ENCODE peak calls at places on chromosomes 2 and 18, in six cellular contexts. One of them, this sample, is unnamed.

GRCh38 chr18:34600118-34600517 is 110.0 kb upstream of the DTNA start:
- DNase-seq in lower leg skin: no peak
- DNase-seq in tibial artery: no peak
- DNase-seq in foreskin fibroblast: peak
- DNase-seq in prostate gland: no peak
- DNase-seq in GM12865: no peak
- DNase-seq in this sample: no peak

GRCh38 chr2:183490930-183491329 is 366.7 kb downstream of the NUP35 start:
- DNase-seq in lower leg skin: no peak
- DNase-seq in tibial artery: no peak
- DNase-seq in foreskin fibroblast: no peak
- DNase-seq in prostate gland: no peak
- DNase-seq in GM12865: no peak
- DNase-seq in this sample: no peak

GRCh38 chr2:84851876-84852275 is 29.0 kb downstream of the TRABD2A start:
- DNase-seq in lower leg skin: no peak
- DNase-seq in tibial artery: no peak
- DNase-seq in foreskin fibroblast: no peak
- DNase-seq in prostate gland: no peak
- DNase-seq in GM12865: no peak
- DNase-seq in this sample: no peak

GRCh38 chr2:181077128-181077709 is 96.8 kb downstream of the UBE2E3 start:
- DNase-seq in lower leg skin: no peak
- DNase-seq in tibial artery: no peak
- DNase-seq in foreskin fibroblast: peak
- DNase-seq in prostate gland: no peak
- DNase-seq in GM12865: peak
- DNase-seq in this sample: peak

GRCh38 chr2:239677455-239678185 is 276.8 kb upstream of the HDAC4 start:
- DNase-seq in lower leg skin: no peak
- DNase-seq in tibial artery: no peak
- DNase-seq in foreskin fibroblast: no peak
- DNase-seq in prostate gland: no peak
- DNase-seq in GM12865: no peak
- DNase-seq in this sample: no peak

GRCh38 chr2:205732314-205732713 is 50.0 kb downstream of the NRP2 start:
- DNase-seq in lower leg skin: no peak
- DNase-seq in tibial artery: no peak
- DNase-seq in foreskin fibroblast: no peak
- DNase-seq in prostate gland: no peak
- DNase-seq in GM12865: no peak
- DNase-seq in this sample: no peak

GRCh38 chr18:25453556-25454269 is 101.7 kb upstream of the ZNF521 start:
- DNase-seq in lower leg skin: peak
- DNase-seq in tibial artery: no peak
- DNase-seq in foreskin fibroblast: peak
- DNase-seq in prostate gland: no peak
- DNase-seq in GM12865: no peak
- DNase-seq in this sample: no peak

GRCh38 chr18:59547691-59548182 is 149.5 kb downstream of the CCBE1 start:
- DNase-seq in lower leg skin: no peak
- DNase-seq in tibial artery: no peak
- DNase-seq in foreskin fibroblast: peak
- DNase-seq in prostate gland: peak
- DNase-seq in GM12865: peak
- DNase-seq in this sample: no peak

GRCh38 chr2:225091336-225091735 is 49.1 kb upstream of the DOCK10 start:
- DNase-seq in lower leg skin: no peak
- DNase-seq in tibial artery: no peak
- DNase-seq in foreskin fibroblast: peak
- DNase-seq in prostate gland: no peak
- DNase-seq in GM12865: no peak
- DNase-seq in this sample: no peak

GRCh38 chr2:130372055-130372832 is 16.4 kb downstream of the PTPN18 start:
- DNase-seq in lower leg skin: peak
- DNase-seq in tibial artery: peak
- DNase-seq in foreskin fibroblast: peak
- DNase-seq in prostate gland: peak
- DNase-seq in GM12865: peak
- DNase-seq in this sample: peak

GRCh38 chr18:47594621-47595086 is 335.8 kb downstream of the SMAD2 start:
- DNase-seq in lower leg skin: no peak
- DNase-seq in tibial artery: no peak
- DNase-seq in foreskin fibroblast: no peak
- DNase-seq in prostate gland: no peak
- DNase-seq in GM12865: no peak
- DNase-seq in this sample: no peak

GRCh38 chr2:204863351-204863750 is 318.1 kb downstream of the PARD3B start:
- DNase-seq in lower leg skin: no peak
- DNase-seq in tibial artery: no peak
- DNase-seq in foreskin fibroblast: no peak
- DNase-seq in prostate gland: no peak
- DNase-seq in GM12865: no peak
- DNase-seq in this sample: no peak

GRCh38 chr18:30545393-30545792 is 497.1 kb downstream of the DSC3 start:
- DNase-seq in lower leg skin: no peak
- DNase-seq in tibial artery: no peak
- DNase-seq in foreskin fibroblast: no peak
- DNase-seq in prostate gland: no peak
- DNase-seq in GM12865: no peak
- DNase-seq in this sample: no peak

GRCh38 chr2:157444643-157445040 is 753 bp upstream of the CYTIP start:
- DNase-seq in lower leg skin: no peak
- DNase-seq in tibial artery: no peak
- DNase-seq in foreskin fibroblast: no peak
- DNase-seq in prostate gland: no peak
- DNase-seq in GM12865: peak
- DNase-seq in this sample: no peak

GRCh38 chr2:229715895-229716507 is 1.6 kb upstream of the DNER start:
- DNase-seq in lower leg skin: no peak
- DNase-seq in tibial artery: no peak
- DNase-seq in foreskin fibroblast: peak
- DNase-seq in prostate gland: no peak
- DNase-seq in GM12865: peak
- DNase-seq in this sample: no peak

GRCh38 chr2:206361407-206362045 is 81.8 kb upstream of the ADAM23 start:
- DNase-seq in lower leg skin: no peak
- DNase-seq in tibial artery: no peak
- DNase-seq in foreskin fibroblast: no peak
- DNase-seq in prostate gland: no peak
- DNase-seq in GM12865: peak
- DNase-seq in this sample: peak

GRCh38 chr2:189402932-189403331 is 38.3 kb upstream of the WDR75 start:
- DNase-seq in lower leg skin: no peak
- DNase-seq in tibial artery: no peak
- DNase-seq in foreskin fibroblast: peak
- DNase-seq in prostate gland: no peak
- DNase-seq in GM12865: no peak
- DNase-seq in this sample: no peak

GRCh38 chr18:40670991-40671390 is 1284.0 kb upstream of the PIK3C3 start:
- DNase-seq in lower leg skin: no peak
- DNase-seq in tibial artery: no peak
- DNase-seq in foreskin fibroblast: no peak
- DNase-seq in prostate gland: no peak
- DNase-seq in GM12865: no peak
- DNase-seq in this sample: no peak

GRCh38 chr2:6492573-6492972 is 373.1 kb downstream of the CMPK2 start:
- DNase-seq in lower leg skin: no peak
- DNase-seq in tibial artery: no peak
- DNase-seq in foreskin fibroblast: no peak
- DNase-seq in prostate gland: no peak
- DNase-seq in GM12865: no peak
- DNase-seq in this sample: no peak

GRCh38 chr2:3575534-3576324 is 669 bp downstream of the RPS7 start:
- DNase-seq in lower leg skin: no peak
- DNase-seq in tibial artery: no peak
- DNase-seq in foreskin fibroblast: no peak
- DNase-seq in prostate gland: peak
- DNase-seq in GM12865: peak
- DNase-seq in this sample: no peak

GRCh38 chr2:44246436-44246835 is 28.8 kb upstream of the SLC3A1 start:
- DNase-seq in lower leg skin: no peak
- DNase-seq in tibial artery: no peak
- DNase-seq in foreskin fibroblast: no peak
- DNase-seq in prostate gland: no peak
- DNase-seq in GM12865: no peak
- DNase-seq in this sample: no peak

GRCh38 chr2:98571796-98572195 is 36.5 kb downstream of the COA5 start:
- DNase-seq in lower leg skin: no peak
- DNase-seq in tibial artery: no peak
- DNase-seq in foreskin fibroblast: no peak
- DNase-seq in prostate gland: no peak
- DNase-seq in GM12865: no peak
- DNase-seq in this sample: no peak

GRCh38 chr18:44579028-44579692 is 101.5 kb upstream of the SETBP1 start:
- DNase-seq in lower leg skin: no peak
- DNase-seq in tibial artery: no peak
- DNase-seq in foreskin fibroblast: peak
- DNase-seq in prostate gland: no peak
- DNase-seq in GM12865: peak
- DNase-seq in this sample: peak

GRCh38 chr18:28331551-28331950 is 154.6 kb upstream of the CDH2 start:
- DNase-seq in lower leg skin: no peak
- DNase-seq in tibial artery: no peak
- DNase-seq in foreskin fibroblast: no peak
- DNase-seq in prostate gland: no peak
- DNase-seq in GM12865: no peak
- DNase-seq in this sample: no peak

GRCh38 chr2:8543412-8544167 is 138.3 kb upstream of the ID2 start:
- DNase-seq in lower leg skin: peak
- DNase-seq in tibial artery: peak
- DNase-seq in foreskin fibroblast: peak
- DNase-seq in prostate gland: no peak
- DNase-seq in GM12865: peak
- DNase-seq in this sample: peak

GRCh38 chr2:5981241-5982055 is 289.3 kb downstream of the SOX11 start:
- DNase-seq in lower leg skin: no peak
- DNase-seq in tibial artery: no peak
- DNase-seq in foreskin fibroblast: no peak
- DNase-seq in prostate gland: no peak
- DNase-seq in GM12865: no peak
- DNase-seq in this sample: no peak

GRCh38 chr2:204024906-204025475 is 88.4 kb downstream of the ICOS start:
- DNase-seq in lower leg skin: no peak
- DNase-seq in tibial artery: no peak
- DNase-seq in foreskin fibroblast: no peak
- DNase-seq in prostate gland: no peak
- DNase-seq in GM12865: no peak
- DNase-seq in this sample: no peak

GRCh38 chr2:88671786-88672427 is 19.6 kb upstream of the RPIA start:
- DNase-seq in lower leg skin: no peak
- DNase-seq in tibial artery: no peak
- DNase-seq in foreskin fibroblast: peak
- DNase-seq in prostate gland: peak
- DNase-seq in GM12865: peak
- DNase-seq in this sample: peak

GRCh38 chr2:186554850-186555785 is 34.7 kb upstream of the ITGAV start:
- DNase-seq in lower leg skin: no peak
- DNase-seq in tibial artery: no peak
- DNase-seq in foreskin fibroblast: no peak
- DNase-seq in prostate gland: no peak
- DNase-seq in GM12865: no peak
- DNase-seq in this sample: no peak

GRCh38 chr2:182553483-182553882 is 126.6 kb upstream of the PDE1A start:
- DNase-seq in lower leg skin: no peak
- DNase-seq in tibial artery: no peak
- DNase-seq in foreskin fibroblast: no peak
- DNase-seq in prostate gland: no peak
- DNase-seq in GM12865: peak
- DNase-seq in this sample: peak

GRCh38 chr2:33412920-33413319 is 63.5 kb upstream of the RASGRP3 start:
- DNase-seq in lower leg skin: no peak
- DNase-seq in tibial artery: no peak
- DNase-seq in foreskin fibroblast: peak
- DNase-seq in prostate gland: no peak
- DNase-seq in GM12865: peak
- DNase-seq in this sample: peak
- TF ChIP-seq CTCF in lower leg skin: no peak
- TF ChIP-seq CTCF in tibial artery: no peak
- TF ChIP-seq CTCF in foreskin fibroblast: peak
- TF ChIP-seq CTCF in prostate gland: no peak
- TF ChIP-seq CTCF in GM12865: peak
- TF ChIP-seq CTCF in this sample: no peak

DNA sequence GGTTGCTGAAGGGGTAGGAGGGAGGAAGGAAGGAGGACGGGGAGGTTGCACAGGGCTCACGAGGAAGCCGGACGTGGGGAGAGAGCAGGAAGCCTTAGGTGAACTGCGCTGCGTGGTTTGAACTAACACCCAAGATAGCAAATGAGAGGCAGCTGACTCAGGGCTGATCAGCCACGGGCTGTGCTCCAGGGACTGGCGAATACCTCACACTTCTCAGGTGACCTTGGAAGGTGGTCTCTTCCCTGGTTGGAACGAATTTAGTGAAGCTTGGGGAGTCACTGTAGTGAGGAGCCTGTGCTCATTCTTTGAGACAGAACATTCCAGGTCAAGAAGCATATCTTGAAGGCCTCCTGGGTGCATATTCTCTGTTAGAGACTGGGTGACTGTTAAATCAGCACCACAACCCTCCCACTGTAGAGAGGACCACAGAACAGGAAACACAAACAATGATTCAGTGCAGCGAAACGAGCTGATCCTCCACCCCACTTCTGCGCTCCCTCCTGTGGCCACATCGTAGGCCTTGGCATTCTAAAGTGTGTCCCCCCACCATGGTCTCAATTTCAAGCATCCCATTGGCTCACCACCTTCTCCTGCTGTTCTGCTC is 33.8 kb downstream of the TOGARAM2 start:
- DNase-seq in lower leg skin: no peak
- DNase-seq in tibial artery: no peak
- DNase-seq in foreskin fibroblast: peak
- DNase-seq in prostate gland: no peak
- DNase-seq in GM12865: peak
- DNase-seq in this sample: no peak
- TF ChIP-seq CTCF in lower leg skin: no peak
- TF ChIP-seq CTCF in tibial artery: no peak
- TF ChIP-seq CTCF in foreskin fibroblast: no peak
- TF ChIP-seq CTCF in prostate gland: no peak
- TF ChIP-seq CTCF in GM12865: peak
- TF ChIP-seq CTCF in this sample: no peak

DNA sequence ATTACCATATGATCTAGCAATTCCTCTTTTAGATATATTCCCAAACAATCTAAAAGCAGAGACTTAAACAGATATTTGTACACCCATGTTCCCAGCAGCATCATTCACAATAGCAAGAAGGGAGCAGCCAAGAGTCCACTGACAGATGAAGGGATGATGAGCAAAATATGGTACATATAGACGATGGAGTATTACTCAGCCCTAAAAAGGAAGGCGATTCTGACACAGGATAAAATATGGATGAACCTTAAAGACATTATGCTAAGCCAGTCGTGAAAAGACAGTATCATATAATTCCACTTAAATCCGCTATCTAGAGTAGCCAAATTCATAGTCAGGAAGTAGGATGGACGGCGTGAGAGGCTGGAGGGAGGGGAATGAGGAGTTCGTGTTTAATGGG is 20.4 kb downstream of the HS6ST1 start:
- DNase-seq in lower leg skin: no peak
- DNase-seq in tibial artery: no peak
- DNase-seq in foreskin fibroblast: no peak
- DNase-seq in prostate gland: no peak
- DNase-seq in GM12865: no peak
- DNase-seq in this sample: no peak
- TF ChIP-seq CTCF in lower leg skin: no peak
- TF ChIP-seq CTCF in tibial artery: no peak
- TF ChIP-seq CTCF in foreskin fibroblast: no peak
- TF ChIP-seq CTCF in prostate gland: no peak
- TF ChIP-seq CTCF in GM12865: no peak
- TF ChIP-seq CTCF in this sample: no peak

GRCh38 chr2:201257941-201258665 is 2.2 kb upstream of the CASP8 start:
- DNase-seq in lower leg skin: peak
- DNase-seq in tibial artery: peak
- DNase-seq in foreskin fibroblast: peak
- DNase-seq in prostate gland: peak
- DNase-seq in GM12865: peak
- DNase-seq in this sample: peak
- TF ChIP-seq CTCF in lower leg skin: no peak
- TF ChIP-seq CTCF in tibial artery: no peak
- TF ChIP-seq CTCF in foreskin fibroblast: no peak
- TF ChIP-seq CTCF in prostate gland: no peak
- TF ChIP-seq CTCF in GM12865: no peak
- TF ChIP-seq CTCF in this sample: no peak